ENCODE peak calls at places on chromosomes 3 and 15, in six cellular contexts. One of them, this sample, is unnamed.
A peak's percentile ranks its signal among the peaks of the same experiment; 100 is the strongest.

GRCh38 chr15:41161336-41161735 is 45.3 kb upstream of the INO80 start:
- DNase-seq in fibroblast of the aortic adventitia: peak; percentile 47
- DNase-seq in GM10248: no peak
- DNase-seq in AG09319: no peak
- DNase-seq in cardiac muscle cell: peak; percentile 17
- DNase-seq in fibroblast of lung: peak; percentile 16
- DNase-seq in this sample: no peak

GRCh38 chr3:136048068-136048467 is 82.5 kb downstream of the PPP2R3A start:
- DNase-seq in fibroblast of the aortic adventitia: no peak
- DNase-seq in GM10248: no peak
- DNase-seq in AG09319: no peak
- DNase-seq in cardiac muscle cell: no peak
- DNase-seq in fibroblast of lung: no peak
- DNase-seq in this sample: no peak

GRCh38 chr3:126567696-126568438 is 9.1 kb upstream of the C3orf22 start:
- DNase-seq in fibroblast of the aortic adventitia: no peak
- DNase-seq in GM10248: peak; percentile 8
- DNase-seq in AG09319: no peak
- DNase-seq in cardiac muscle cell: no peak
- DNase-seq in fibroblast of lung: no peak
- DNase-seq in this sample: no peak

GRCh38 chr15:33506781-33507180 is 196.0 kb downstream of the RYR3 start:
- DNase-seq in fibroblast of the aortic adventitia: no peak
- DNase-seq in GM10248: no peak
- DNase-seq in AG09319: no peak
- DNase-seq in cardiac muscle cell: no peak
- DNase-seq in fibroblast of lung: no peak
- DNase-seq in this sample: no peak

GRCh38 chr3:162329514-162329913 is 832.9 kb downstream of the OTOL1 start:
- DNase-seq in fibroblast of the aortic adventitia: no peak
- DNase-seq in GM10248: no peak
- DNase-seq in AG09319: no peak
- DNase-seq in cardiac muscle cell: no peak
- DNase-seq in fibroblast of lung: no peak
- DNase-seq in this sample: no peak

GRCh38 chr15:86541540-86541939 is 461.9 kb downstream of the AGBL1 start:
- DNase-seq in fibroblast of the aortic adventitia: no peak
- DNase-seq in GM10248: no peak
- DNase-seq in AG09319: no peak
- DNase-seq in cardiac muscle cell: no peak
- DNase-seq in fibroblast of lung: no peak
- DNase-seq in this sample: no peak

GRCh38 chr3:73669268-73669667 is 44.5 kb upstream of the PDZRN3 start:
- DNase-seq in fibroblast of the aortic adventitia: peak; percentile 36
- DNase-seq in GM10248: no peak
- DNase-seq in AG09319: no peak
- DNase-seq in cardiac muscle cell: peak; percentile 44
- DNase-seq in fibroblast of lung: peak; percentile 56
- DNase-seq in this sample: peak; percentile 9

GRCh38 chr3:170905862-170906261 is 2.6 kb downstream of the EIF5A2 start:
- DNase-seq in fibroblast of the aortic adventitia: no peak
- DNase-seq in GM10248: no peak
- DNase-seq in AG09319: no peak
- DNase-seq in cardiac muscle cell: no peak
- DNase-seq in fibroblast of lung: no peak
- DNase-seq in this sample: no peak

GRCh38 chr3:133289322-133289721 is 110.5 kb upstream of the BFSP2 start:
- DNase-seq in fibroblast of the aortic adventitia: no peak
- DNase-seq in GM10248: no peak
- DNase-seq in AG09319: no peak
- DNase-seq in cardiac muscle cell: no peak
- DNase-seq in fibroblast of lung: no peak
- DNase-seq in this sample: no peak

GRCh38 chr15:25248583-25249235 is 190.1 kb downstream of the UBE3A start:
- DNase-seq in fibroblast of the aortic adventitia: no peak
- DNase-seq in GM10248: no peak
- DNase-seq in AG09319: no peak
- DNase-seq in cardiac muscle cell: no peak
- DNase-seq in fibroblast of lung: no peak
- DNase-seq in this sample: no peak

GRCh38 chr15:77572186-77572585 is 60.5 kb downstream of the LINGO1 start:
- DNase-seq in fibroblast of the aortic adventitia: no peak
- DNase-seq in GM10248: no peak
- DNase-seq in AG09319: no peak
- DNase-seq in cardiac muscle cell: no peak
- DNase-seq in fibroblast of lung: no peak
- DNase-seq in this sample: no peak

GRCh38 chr3:151315136-151315535 is 1.5 kb downstream of the GPR87 start:
- DNase-seq in fibroblast of the aortic adventitia: peak; percentile 30
- DNase-seq in GM10248: no peak
- DNase-seq in AG09319: no peak
- DNase-seq in cardiac muscle cell: peak; percentile 73
- DNase-seq in fibroblast of lung: peak; percentile 55
- DNase-seq in this sample: peak; percentile 13

GRCh38 chr3:134449277-134449676 is 36.5 kb downstream of the ANAPC13 start:
- DNase-seq in fibroblast of the aortic adventitia: peak; percentile 56
- DNase-seq in GM10248: no peak
- DNase-seq in AG09319: no peak
- DNase-seq in cardiac muscle cell: peak; percentile 69
- DNase-seq in fibroblast of lung: peak; percentile 56
- DNase-seq in this sample: peak; percentile 59

GRCh38 chr3:10417849-10418248 is 87.5 kb downstream of the ATP2B2 start:
- DNase-seq in fibroblast of the aortic adventitia: peak; percentile 10
- DNase-seq in GM10248: peak; percentile 32
- DNase-seq in AG09319: no peak
- DNase-seq in cardiac muscle cell: peak; percentile 34
- DNase-seq in fibroblast of lung: peak; percentile 49
- DNase-seq in this sample: peak; percentile 28

GRCh38 chr3:101011086-101011485 is 17.9 kb upstream of the ABI3BP start:
- DNase-seq in fibroblast of the aortic adventitia: peak; percentile 75
- DNase-seq in GM10248: no peak
- DNase-seq in AG09319: peak; percentile 44
- DNase-seq in cardiac muscle cell: no peak
- DNase-seq in fibroblast of lung: no peak
- DNase-seq in this sample: peak; percentile 52

GRCh38 chr15:89495638-89496145 is 691 bp downstream of the RHCG start:
- DNase-seq in fibroblast of the aortic adventitia: no peak
- DNase-seq in GM10248: no peak
- DNase-seq in AG09319: no peak
- DNase-seq in cardiac muscle cell: no peak
- DNase-seq in fibroblast of lung: no peak
- DNase-seq in this sample: no peak

GRCh38 chr15:47504624-47505256 is 212.6 kb upstream of the SEMA6D start:
- DNase-seq in fibroblast of the aortic adventitia: no peak
- DNase-seq in GM10248: no peak
- DNase-seq in AG09319: no peak
- DNase-seq in cardiac muscle cell: no peak
- DNase-seq in fibroblast of lung: no peak
- DNase-seq in this sample: no peak

GRCh38 chr3:112794622-112795172 is 52.0 kb downstream of the CD200R1L start:
- DNase-seq in fibroblast of the aortic adventitia: no peak
- DNase-seq in GM10248: no peak
- DNase-seq in AG09319: no peak
- DNase-seq in cardiac muscle cell: no peak
- DNase-seq in fibroblast of lung: no peak
- DNase-seq in this sample: no peak

GRCh38 chr3:66401157-66401550 is 99.7 kb downstream of the LRIG1 start:
- DNase-seq in fibroblast of the aortic adventitia: no peak
- DNase-seq in GM10248: no peak
- DNase-seq in AG09319: no peak
- DNase-seq in cardiac muscle cell: no peak
- DNase-seq in fibroblast of lung: peak; percentile 34
- DNase-seq in this sample: no peak

GRCh38 chr3:14598143-14598569 is 53.4 kb upstream of the CCDC174 start:
- DNase-seq in fibroblast of the aortic adventitia: peak; percentile 56
- DNase-seq in GM10248: peak; percentile 53
- DNase-seq in AG09319: no peak
- DNase-seq in cardiac muscle cell: peak; percentile 57
- DNase-seq in fibroblast of lung: peak; percentile 44
- DNase-seq in this sample: no peak

GRCh38 chr3:181824961-181825360 is 113.2 kb downstream of the SOX2 start:
- DNase-seq in fibroblast of the aortic adventitia: no peak
- DNase-seq in GM10248: no peak
- DNase-seq in AG09319: no peak
- DNase-seq in cardiac muscle cell: no peak
- DNase-seq in fibroblast of lung: no peak
- DNase-seq in this sample: no peak

GRCh38 chr3:127762077-127762786 is 60.1 kb downstream of the MGLL start:
- DNase-seq in fibroblast of the aortic adventitia: no peak
- DNase-seq in GM10248: peak; percentile 69
- DNase-seq in AG09319: no peak
- DNase-seq in cardiac muscle cell: no peak
- DNase-seq in fibroblast of lung: no peak
- DNase-seq in this sample: no peak

GRCh38 chr3:112306825-112307224 is 12.8 kb upstream of the SLC9C1 start:
- DNase-seq in fibroblast of the aortic adventitia: no peak
- DNase-seq in GM10248: no peak
- DNase-seq in AG09319: no peak
- DNase-seq in cardiac muscle cell: no peak
- DNase-seq in fibroblast of lung: no peak
- DNase-seq in this sample: no peak

GRCh38 chr3:158167737-158168469 is 58.0 kb downstream of the RSRC1 start:
- DNase-seq in fibroblast of the aortic adventitia: peak; percentile 97
- DNase-seq in GM10248: no peak
- DNase-seq in AG09319: peak; percentile 88
- DNase-seq in cardiac muscle cell: peak; percentile 97
- DNase-seq in fibroblast of lung: peak; percentile 98
- DNase-seq in this sample: peak; percentile 95

GRCh38 chr3:62557983-62558382 is 184.6 kb upstream of the FEZF2 start:
- DNase-seq in fibroblast of the aortic adventitia: no peak
- DNase-seq in GM10248: no peak
- DNase-seq in AG09319: no peak
- DNase-seq in cardiac muscle cell: no peak
- DNase-seq in fibroblast of lung: no peak
- DNase-seq in this sample: no peak

GRCh38 chr3:62556121-62556520 is 182.8 kb upstream of the FEZF2 start:
- DNase-seq in fibroblast of the aortic adventitia: no peak
- DNase-seq in GM10248: no peak
- DNase-seq in AG09319: no peak
- DNase-seq in cardiac muscle cell: no peak
- DNase-seq in fibroblast of lung: no peak
- DNase-seq in this sample: no peak

GRCh38 chr3:62559831-62560445 is 186.6 kb upstream of the FEZF2 start:
- DNase-seq in fibroblast of the aortic adventitia: peak; percentile 75
- DNase-seq in GM10248: no peak
- DNase-seq in AG09319: peak; percentile 15
- DNase-seq in cardiac muscle cell: peak; percentile 65
- DNase-seq in fibroblast of lung: peak; percentile 83
- DNase-seq in this sample: peak; percentile 50

GRCh38 chr3:62557450-62557849 is 184.1 kb upstream of the FEZF2 start:
- DNase-seq in fibroblast of the aortic adventitia: no peak
- DNase-seq in GM10248: no peak
- DNase-seq in AG09319: no peak
- DNase-seq in cardiac muscle cell: no peak
- DNase-seq in fibroblast of lung: no peak
- DNase-seq in this sample: no peak

GRCh38 chr3:62558549-62559112 is 185.3 kb upstream of the FEZF2 start:
- DNase-seq in fibroblast of the aortic adventitia: peak; percentile 25
- DNase-seq in GM10248: peak; percentile 14
- DNase-seq in AG09319: no peak
- DNase-seq in cardiac muscle cell: peak; percentile 41
- DNase-seq in fibroblast of lung: peak; percentile 47
- DNase-seq in this sample: no peak
- TF ChIP-seq CTCF in fibroblast of the aortic adventitia: peak; percentile 65
- TF ChIP-seq CTCF in GM10248: peak; percentile 17
- TF ChIP-seq CTCF in AG09319: peak; percentile 35
- TF ChIP-seq CTCF in cardiac muscle cell: peak; percentile 75
- TF ChIP-seq CTCF in fibroblast of lung: peak; percentile 65
- TF ChIP-seq CTCF in this sample: peak; percentile 74

GRCh38 chr3:9362731-9363530 is at the start of gene THUMPD3:
- DNase-seq in fibroblast of the aortic adventitia: peak; percentile 87
- DNase-seq in GM10248: peak; percentile 89
- DNase-seq in AG09319: peak; percentile 64
- DNase-seq in cardiac muscle cell: peak; percentile 96
- DNase-seq in fibroblast of lung: peak; percentile 87
- DNase-seq in this sample: peak; percentile 86
- TF ChIP-seq CTCF in fibroblast of the aortic adventitia: no peak
- TF ChIP-seq CTCF in GM10248: no peak
- TF ChIP-seq CTCF in AG09319: no peak
- TF ChIP-seq CTCF in cardiac muscle cell: no peak
- TF ChIP-seq CTCF in fibroblast of lung: no peak
- TF ChIP-seq CTCF in this sample: peak; percentile 6

DNA sequence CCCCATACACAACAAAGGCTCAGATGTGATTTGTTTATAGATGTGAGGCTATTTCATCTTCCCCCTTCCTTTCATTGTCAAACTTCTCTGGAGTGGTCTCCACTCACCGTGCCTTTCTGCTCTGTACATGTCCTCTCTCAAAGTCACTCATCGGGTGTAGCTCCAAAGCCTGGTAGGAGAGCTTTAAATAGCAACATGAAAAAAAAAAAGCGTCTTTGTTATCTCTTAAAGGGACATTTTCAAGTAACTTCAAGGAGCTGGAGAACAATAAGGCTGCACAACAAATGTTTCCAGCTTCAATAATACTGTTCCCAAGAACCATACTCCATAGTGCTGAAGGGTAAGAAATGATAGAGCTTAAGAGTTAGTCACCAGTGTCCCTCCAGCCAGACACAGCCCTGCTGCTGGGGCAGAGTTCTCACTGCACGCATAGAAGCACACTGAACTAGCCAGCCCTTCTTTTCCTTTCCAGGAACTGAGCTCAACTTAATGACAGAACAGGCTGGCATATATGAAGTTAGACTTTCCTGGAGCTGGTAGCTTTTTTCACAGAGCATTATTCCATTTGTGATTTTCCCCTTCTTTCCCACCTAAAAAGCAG is 8.1 kb downstream of the FBXO40 start:
- DNase-seq in fibroblast of the aortic adventitia: no peak
- DNase-seq in GM10248: no peak
- DNase-seq in AG09319: no peak
- DNase-seq in cardiac muscle cell: peak; percentile 4
- DNase-seq in fibroblast of lung: no peak
- DNase-seq in this sample: no peak
- TF ChIP-seq CTCF in fibroblast of the aortic adventitia: no peak
- TF ChIP-seq CTCF in GM10248: no peak
- TF ChIP-seq CTCF in AG09319: no peak
- TF ChIP-seq CTCF in cardiac muscle cell: no peak
- TF ChIP-seq CTCF in fibroblast of lung: no peak
- TF ChIP-seq CTCF in this sample: no peak

GRCh38 chr3:46917257-46917656 is 39.7 kb downstream of the PTH1R start:
- DNase-seq in fibroblast of the aortic adventitia: no peak
- DNase-seq in GM10248: no peak
- DNase-seq in AG09319: no peak
- DNase-seq in cardiac muscle cell: no peak
- DNase-seq in fibroblast of lung: no peak
- DNase-seq in this sample: no peak

GRCh38 chr3:46918202-46918601 is 40.7 kb downstream of the PTH1R start:
- DNase-seq in fibroblast of the aortic adventitia: no peak
- DNase-seq in GM10248: no peak
- DNase-seq in AG09319: no peak
- DNase-seq in cardiac muscle cell: no peak
- DNase-seq in fibroblast of lung: no peak
- DNase-seq in this sample: no peak

GRCh38 chr3:46915297-46915822 is 37.8 kb downstream of the PTH1R start:
- DNase-seq in fibroblast of the aortic adventitia: no peak
- DNase-seq in GM10248: no peak
- DNase-seq in AG09319: no peak
- DNase-seq in cardiac muscle cell: no peak
- DNase-seq in fibroblast of lung: peak; percentile 26
- DNase-seq in this sample: no peak

GRCh38 chr3:46916278-46916677 is 38.8 kb downstream of the PTH1R start:
- DNase-seq in fibroblast of the aortic adventitia: no peak
- DNase-seq in GM10248: no peak
- DNase-seq in AG09319: no peak
- DNase-seq in cardiac muscle cell: no peak
- DNase-seq in fibroblast of lung: no peak
- DNase-seq in this sample: no peak

GRCh38 chr3:46916799-46917198 is 39.3 kb downstream of the PTH1R start:
- DNase-seq in fibroblast of the aortic adventitia: no peak
- DNase-seq in GM10248: no peak
- DNase-seq in AG09319: no peak
- DNase-seq in cardiac muscle cell: no peak
- DNase-seq in fibroblast of lung: no peak
- DNase-seq in this sample: no peak
- TF ChIP-seq CTCF in fibroblast of the aortic adventitia: no peak
- TF ChIP-seq CTCF in GM10248: no peak
- TF ChIP-seq CTCF in AG09319: no peak
- TF ChIP-seq CTCF in cardiac muscle cell: no peak
- TF ChIP-seq CTCF in fibroblast of lung: no peak
- TF ChIP-seq CTCF in this sample: no peak

This sample was measured in HFFc6.